ENCODE peak calls at places on chromosomes 4 and X, in six cellular contexts. One of them, this sample, is unnamed.

GRCh38 chrX:26851981-26852380 is 611.2 kb downstream of the PPP4R3C start:
- DNase-seq in GM12878: no peak
- DNase-seq in HCT116: peak
- DNase-seq in H1: no peak
- DNase-seq in HepG2: peak
- DNase-seq in A549: no peak
- DNase-seq in this sample: peak

GRCh38 chr4:137283737-137284136 is 248.6 kb downstream of the PCDH18 start:
- DNase-seq in HCT116: no peak
- DNase-seq in GM12878: no peak
- DNase-seq in HepG2: no peak
- DNase-seq in H1: no peak
- DNase-seq in A549: no peak
- DNase-seq in this sample: no peak

GRCh38 chr4:72505314-72505744 is 63.7 kb downstream of the ADAMTS3 start:
- DNase-seq in HepG2: peak
- DNase-seq in HCT116: peak
- DNase-seq in A549: no peak
- DNase-seq in GM12878: no peak
- DNase-seq in H1: no peak
- DNase-seq in this sample: peak

GRCh38 chr4:125677665-125678307 is 363.0 kb downstream of the FAT4 start:
- DNase-seq in A549: no peak
- DNase-seq in H1: no peak
- DNase-seq in HepG2: no peak
- DNase-seq in GM12878: no peak
- DNase-seq in HCT116: no peak
- DNase-seq in this sample: no peak

GRCh38 chr4:104351696-104352095 is 143.0 kb downstream of the CXXC4 start:
- DNase-seq in HepG2: no peak
- DNase-seq in A549: no peak
- DNase-seq in GM12878: no peak
- DNase-seq in H1: no peak
- DNase-seq in HCT116: no peak
- DNase-seq in this sample: no peak

GRCh38 chr4:5635826-5636196 is 72.5 kb downstream of the EVC2 start:
- DNase-seq in H1: no peak
- DNase-seq in HCT116: no peak
- DNase-seq in A549: no peak
- DNase-seq in GM12878: no peak
- DNase-seq in HepG2: no peak
- DNase-seq in this sample: no peak

GRCh38 chr4:173424899-173425805 is 26.2 kb upstream of the SCRG1 start:
- DNase-seq in GM12878: no peak
- DNase-seq in HepG2: no peak
- DNase-seq in A549: no peak
- DNase-seq in H1: no peak
- DNase-seq in HCT116: no peak
- DNase-seq in this sample: no peak

GRCh38 chr4:75659512-75660031 is 13.6 kb downstream of the G3BP2 start:
- DNase-seq in GM12878: no peak
- DNase-seq in A549: no peak
- DNase-seq in HepG2: no peak
- DNase-seq in HCT116: no peak
- DNase-seq in H1: no peak
- DNase-seq in this sample: no peak

GRCh38 chr4:169906821-169907220 is 119.4 kb downstream of the MFAP3L start:
- DNase-seq in A549: no peak
- DNase-seq in HepG2: no peak
- DNase-seq in HCT116: no peak
- DNase-seq in H1: no peak
- DNase-seq in GM12878: no peak
- DNase-seq in this sample: no peak

GRCh38 chrX:18101087-18101486 is 119.6 kb downstream of the BEND2 start:
- DNase-seq in H1: no peak
- DNase-seq in HCT116: no peak
- DNase-seq in GM12878: no peak
- DNase-seq in A549: no peak
- DNase-seq in HepG2: no peak
- DNase-seq in this sample: no peak

GRCh38 chrX:112470551-112470950 is 209.2 kb downstream of the LHFPL1 start:
- DNase-seq in HCT116: no peak
- DNase-seq in HepG2: no peak
- DNase-seq in H1: no peak
- DNase-seq in A549: no peak
- DNase-seq in GM12878: no peak
- DNase-seq in this sample: no peak

GRCh38 chr4:1378559-1379231 is 27.5 kb downstream of the NKX1-1 start:
- DNase-seq in HepG2: no peak
- DNase-seq in HCT116: no peak
- DNase-seq in H1: no peak
- DNase-seq in GM12878: no peak
- DNase-seq in A549: no peak
- DNase-seq in this sample: no peak

GRCh38 chr4:159855731-159856130 is 752.9 kb downstream of the RAPGEF2 start:
- DNase-seq in GM12878: no peak
- DNase-seq in H1: no peak
- DNase-seq in HepG2: no peak
- DNase-seq in A549: no peak
- DNase-seq in HCT116: no peak
- DNase-seq in this sample: no peak

GRCh38 chrX:11435568-11435967 is 142.4 kb downstream of the AMELX start:
- DNase-seq in H1: no peak
- DNase-seq in HCT116: no peak
- DNase-seq in A549: no peak
- DNase-seq in HepG2: no peak
- DNase-seq in GM12878: no peak
- DNase-seq in this sample: no peak

GRCh38 chr4:96164814-96165351 is 325.0 kb downstream of the PDHA2 start:
- DNase-seq in GM12878: no peak
- DNase-seq in A549: no peak
- DNase-seq in HCT116: no peak
- DNase-seq in HepG2: no peak
- DNase-seq in H1: no peak
- DNase-seq in this sample: no peak

GRCh38 chrX:14801136-14801535 is 71.7 kb downstream of the FANCB start:
- DNase-seq in A549: no peak
- DNase-seq in GM12878: no peak
- DNase-seq in H1: no peak
- DNase-seq in HepG2: no peak
- DNase-seq in HCT116: no peak
- DNase-seq in this sample: no peak

GRCh38 chrX:1442724-1443367 is 9.9 kb downstream of the ASMTL start:
- DNase-seq in H1: no peak
- DNase-seq in HCT116: no peak
- DNase-seq in HepG2: no peak
- DNase-seq in GM12878: no peak
- DNase-seq in A549: no peak
- DNase-seq in this sample: no peak

GRCh38 chr4:77819409-77819835 is 254 bp upstream of the CNOT6L start:
- DNase-seq in HCT116: no peak
- DNase-seq in HepG2: no peak
- DNase-seq in A549: no peak
- DNase-seq in GM12878: no peak
- DNase-seq in H1: no peak
- DNase-seq in this sample: no peak

GRCh38 chr4:175308236-175308635 is 390.1 kb downstream of the ADAM29 start:
- DNase-seq in HepG2: no peak
- DNase-seq in A549: no peak
- DNase-seq in GM12878: no peak
- DNase-seq in HCT116: peak
- DNase-seq in H1: no peak
- DNase-seq in this sample: no peak

GRCh38 chr4:24137963-24138601 is 248.2 kb upstream of the PPARGC1A start:
- DNase-seq in A549: no peak
- DNase-seq in HCT116: no peak
- DNase-seq in GM12878: no peak
- DNase-seq in H1: no peak
- DNase-seq in HepG2: peak
- DNase-seq in this sample: no peak

GRCh38 chrX:13131511-13132137 is 87.2 kb upstream of the FAM9C start:
- DNase-seq in A549: no peak
- DNase-seq in H1: no peak
- DNase-seq in HepG2: peak
- DNase-seq in HCT116: no peak
- DNase-seq in GM12878: no peak
- DNase-seq in this sample: peak

GRCh38 chr4:73067971-73068394 is 1.5 kb downstream of the COX18 start:
- DNase-seq in A549: no peak
- DNase-seq in GM12878: no peak
- DNase-seq in HCT116: no peak
- DNase-seq in HepG2: no peak
- DNase-seq in H1: no peak
- DNase-seq in this sample: peak

GRCh38 chr4:52111995-52112394 is 60.9 kb downstream of the SPATA18 start:
- DNase-seq in A549: no peak
- DNase-seq in HCT116: no peak
- DNase-seq in GM12878: no peak
- DNase-seq in H1: no peak
- DNase-seq in HepG2: no peak
- DNase-seq in this sample: no peak

GRCh38 chrX:110116066-110116465 is 113.2 kb downstream of the TMEM164 start:
- DNase-seq in GM12878: no peak
- DNase-seq in A549: no peak
- DNase-seq in HepG2: no peak
- DNase-seq in H1: no peak
- DNase-seq in HCT116: no peak
- DNase-seq in this sample: no peak

GRCh38 chrX:4935846-4936245 is 1222.4 kb upstream of the PRKX start:
- DNase-seq in GM12878: no peak
- DNase-seq in H1: no peak
- DNase-seq in HCT116: no peak
- DNase-seq in HepG2: no peak
- DNase-seq in A549: no peak
- DNase-seq in this sample: peak

DNA sequence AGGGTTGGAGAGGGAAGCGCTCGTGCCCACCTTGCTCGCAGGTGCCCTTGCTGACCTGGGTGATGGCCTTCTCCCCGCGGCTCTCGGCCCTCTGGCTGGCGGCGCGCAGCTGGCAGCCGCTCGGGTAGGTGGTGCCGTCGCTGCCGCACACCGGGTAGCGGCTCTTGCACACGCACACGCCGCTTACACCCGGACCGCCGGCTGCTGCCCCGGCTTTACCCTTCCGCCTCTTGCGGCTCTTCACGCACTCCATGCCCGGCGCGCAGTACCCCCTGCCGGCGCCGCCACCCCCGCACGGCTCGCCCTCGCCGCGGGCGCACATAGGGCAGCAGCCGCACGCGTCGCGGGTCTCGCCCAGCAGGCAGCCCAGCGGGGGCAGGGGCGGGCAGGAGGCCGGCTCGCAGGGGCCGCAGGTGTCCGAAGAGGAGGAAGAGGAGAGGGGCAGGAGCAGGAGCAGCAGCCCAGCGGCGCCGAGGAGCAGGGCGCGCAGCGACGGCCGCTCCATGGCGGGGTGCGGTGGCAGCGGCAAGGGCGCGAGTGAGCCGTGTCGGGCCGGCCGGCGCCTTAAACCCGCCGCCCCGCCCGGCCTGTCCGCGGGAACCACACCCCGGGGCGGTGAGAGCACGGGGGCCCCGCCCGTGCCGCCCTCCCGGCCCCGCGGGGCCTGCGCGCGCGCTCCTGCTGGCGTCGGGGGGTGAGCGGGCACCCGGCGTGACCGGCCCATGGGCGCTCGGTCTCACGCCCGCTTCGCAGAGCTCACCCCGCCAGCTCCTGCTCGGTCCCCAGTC is at the start of gene IGFBP7:
- DNase-seq in HCT116: no peak
- DNase-seq in A549: no peak
- DNase-seq in GM12878: no peak
- DNase-seq in HepG2: no peak
- DNase-seq in H1: no peak
- DNase-seq in this sample: peak
- TF ChIP-seq CTCF in HCT116: no peak
- TF ChIP-seq CTCF in A549: no peak
- TF ChIP-seq CTCF in GM12878: no peak
- TF ChIP-seq CTCF in HepG2: no peak
- TF ChIP-seq CTCF in H1: no peak
- TF ChIP-seq CTCF in this sample: no peak

DNA sequence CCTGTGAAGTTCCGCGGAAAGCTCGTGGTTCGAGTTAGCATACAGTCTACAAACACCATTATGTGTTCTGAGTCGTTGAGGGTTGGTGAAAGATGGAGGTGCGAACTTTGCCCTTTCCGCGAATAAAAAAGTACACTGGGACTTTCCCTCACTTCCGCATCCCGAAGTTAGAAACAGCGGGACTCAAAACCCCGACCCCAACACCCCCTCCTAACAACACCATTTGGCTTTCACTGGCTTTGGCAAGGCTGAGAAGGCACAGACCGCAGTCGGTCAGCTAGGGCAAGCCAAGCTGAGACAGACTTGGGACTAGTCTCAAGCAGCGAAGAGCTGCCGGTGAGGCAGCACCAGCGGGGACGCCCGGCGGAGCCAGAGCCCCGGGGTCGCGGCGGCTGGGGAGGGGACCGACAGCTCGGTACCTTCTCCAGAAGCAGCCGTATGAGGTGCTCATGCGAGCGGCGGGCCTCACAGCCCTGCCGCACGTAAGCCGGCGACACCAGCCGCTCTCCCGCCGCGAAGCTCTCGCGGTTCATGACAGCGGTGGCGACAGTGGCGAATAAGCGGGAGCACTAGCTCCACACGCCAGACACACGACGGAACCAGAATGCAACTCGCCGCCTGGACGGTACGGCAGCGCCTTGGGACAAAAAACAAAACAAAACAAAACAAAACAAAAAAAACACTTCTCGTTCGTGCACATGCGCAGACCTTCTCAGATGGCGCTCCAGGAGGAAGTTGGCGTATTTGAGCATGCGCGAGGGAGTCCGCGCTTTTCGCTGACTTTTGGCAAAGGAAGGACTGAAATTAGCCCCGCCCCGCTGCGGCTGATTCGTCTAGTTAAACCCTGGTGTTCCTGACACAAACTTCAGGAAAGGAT is at the start of gene SEPSECS:
- DNase-seq in HCT116: peak
- DNase-seq in H1: peak
- DNase-seq in A549: peak
- DNase-seq in HepG2: peak
- DNase-seq in GM12878: peak
- DNase-seq in this sample: peak
- TF ChIP-seq POLR2A in HCT116: peak
- TF ChIP-seq POLR2A in H1: peak
- TF ChIP-seq POLR2A in A549: peak
- TF ChIP-seq POLR2A in HepG2: peak
- TF ChIP-seq POLR2A in GM12878: peak
- TF ChIP-seq POLR2A in this sample: peak

GRCh38 chrX:69151898-69152297 is 13.4 kb downstream of the PJA1 start:
- DNase-seq in H1: no peak
- DNase-seq in HCT116: no peak
- DNase-seq in GM12878: no peak
- DNase-seq in HepG2: no peak
- DNase-seq in A549: no peak
- DNase-seq in this sample: no peak
- TF ChIP-seq MAX in H1: no peak
- TF ChIP-seq MAX in HCT116: no peak
- TF ChIP-seq MAX in GM12878: no peak
- TF ChIP-seq MAX in HepG2: no peak
- TF ChIP-seq MAX in A549: no peak
- TF ChIP-seq MAX in this sample: no peak

GRCh38 chrX:54934890-54935289 is 14.3 kb downstream of the TRO start:
- DNase-seq in GM12878: no peak
- DNase-seq in A549: no peak
- DNase-seq in H1: no peak
- DNase-seq in HepG2: no peak
- DNase-seq in HCT116: no peak
- DNase-seq in this sample: no peak
- TF ChIP-seq CTCF in GM12878: no peak
- TF ChIP-seq CTCF in A549: no peak
- TF ChIP-seq CTCF in H1: no peak
- TF ChIP-seq CTCF in HepG2: no peak
- TF ChIP-seq CTCF in HCT116: no peak
- TF ChIP-seq CTCF in this sample: no peak

This sample was measured in NB4.